ENCODE peak calls at places on chromosomes 5 and 9, in eight cellular contexts. G, X, Y, N, R, H, L and I are unnamed samples.

GRCh38 chr5:65624570-65625555 is at the start of the genes SHLD3 and TRAPPC13:
- DNase-seq in H (peak; percentile 81), X (peak; percentile 55), R (peak; percentile 79), L (peak; percentile 84), N (peak; percentile 60), Y (peak; percentile 85), G (peak; percentile 88), I (peak; percentile 61)

GRCh38 chr9:27247756-27248155 is 49.2 kb downstream of the EQTN start:
- DNase-seq in H (peak; percentile 18), L (peak; percentile 56), G (no peak), Y (peak; percentile 43), X (peak; percentile 63), R (peak; percentile 43), N (no peak), I (peak; percentile 43)

GRCh38 chr9:133991964-133992779 is at the start of gene VAV2:
- DNase-seq in N (peak; percentile 75), R (peak; percentile 76), Y (peak; percentile 29), H (peak; percentile 77), L (peak; percentile 54), G (no peak), X (peak; percentile 63), I (no peak)

GRCh38 chr5:115599924-115600323 is 2.4 kb downstream of the TICAM2 start:
- DNase-seq in H (no peak), Y (no peak), N (no peak), L (no peak), G (no peak), X (no peak), R (no peak), I (no peak)

GRCh38 chr5:125349432-125349831 is 603.0 kb upstream of the ZNF608 start:
- DNase-seq in R (no peak), Y (no peak), X (no peak), N (no peak), L (no peak), H (no peak), G (no peak), I (no peak)

GRCh38 chr5:177984565-177985166 is 11.4 kb downstream of the PROP1 start:
- DNase-seq in H (no peak), N (no peak), Y (no peak), X (no peak), R (no peak), G (no peak), L (no peak), I (no peak)

GRCh38 chr5:14946813-14947640 is 75.4 kb upstream of the ANKH start:
- DNase-seq in R (no peak), G (no peak), H (no peak), L (peak; percentile 40), N (no peak), X (peak; percentile 75), Y (peak; percentile 37), I (no peak)

GRCh38 chr5:113095831-113096230 is 119.2 kb downstream of the DCP2 start:
- DNase-seq in Y (no peak), X (no peak), G (no peak), N (no peak), R (no peak), L (no peak), H (no peak), I (no peak)

GRCh38 chr5:100846722-100847121 is 56.4 kb downstream of the ST8SIA4 start:
- DNase-seq in R (no peak), H (no peak), X (no peak), Y (no peak), L (no peak), N (no peak), G (no peak), I (no peak)

GRCh38 chr5:61878471-61878870 is 427.5 kb upstream of the KIF2A start:
- DNase-seq in X (no peak), G (no peak), Y (no peak), L (peak; percentile 29), H (no peak), N (no peak), R (no peak), I (no peak)

GRCh38 chr9:133203506-133204075 is 5.5 kb downstream of the OBP2B start:
- DNase-seq in L (no peak), Y (no peak), X (no peak), H (no peak), N (no peak), G (no peak), R (no peak), I (no peak)

GRCh38 chr5:98816574-98817222 is 43.2 kb downstream of the RGMB start:
- DNase-seq in H (peak; percentile 21), R (no peak), X (no peak), N (no peak), G (no peak), L (no peak), Y (no peak), I (no peak)

GRCh38 chr9:6408320-6408719 is 4.7 kb upstream of the UHRF2 start:
- DNase-seq in H (no peak), R (no peak), G (no peak), L (no peak), N (no peak), Y (no peak), X (no peak), I (no peak)

GRCh38 chr5:98454904-98455303 is 318.6 kb upstream of the RGMB start:
- DNase-seq in H (no peak), G (no peak), X (peak; percentile 97), N (no peak), Y (peak; percentile 0), L (peak; percentile 88), R (no peak), I (no peak)

GRCh38 chr5:98905857-98906688 is 22.7 kb downstream of the CHD1 start:
- DNase-seq in Y (no peak), L (peak; percentile 32), H (no peak), R (no peak), N (no peak), X (peak; percentile 83), G (no peak), I (no peak)

GRCh38 chr5:72255237-72255636 is 64.8 kb downstream of the MRPS27 start:
- DNase-seq in X (no peak), L (no peak), G (no peak), H (no peak), N (no peak), R (no peak), Y (no peak), I (no peak)

GRCh38 chr5:40480392-40480791 is 199.3 kb upstream of the PTGER4 start:
- DNase-seq in Y (no peak), H (no peak), X (no peak), N (no peak), L (no peak), G (no peak), R (no peak), I (no peak)

GRCh38 chr9:5630038-5630507 is 1.2 kb downstream of the RIC1 start:
- DNase-seq in R (no peak), G (no peak), X (peak; percentile 29), H (no peak), Y (no peak), N (no peak), L (peak; percentile 53), I (no peak)

GRCh38 chr9:78296208-78296892 is 575 bp upstream of the PSAT1 start:
- DNase-seq in Y (no peak), L (peak; percentile 15), H (peak; percentile 55), X (peak; percentile 58), G (peak; percentile 59), R (no peak), N (peak; percentile 42), I (no peak)

GRCh38 chr9:34197756-34198711 is 19.2 kb downstream of the UBAP1 start:
- DNase-seq in Y (no peak), R (no peak), N (no peak), L (peak; percentile 38), G (no peak), H (no peak), X (no peak), I (peak; percentile 55)

GRCh38 chr9:33249087-33249657 is 9.2 kb downstream of the SPINK4 start:
- DNase-seq in Y (no peak), N (no peak), H (no peak), L (no peak), R (no peak), G (no peak), X (no peak), I (no peak)

GRCh38 chr5:88660326-88660946 is 222.5 kb downstream of the MEF2C start:
- DNase-seq in H (no peak), R (peak; percentile 67), G (no peak), L (peak; percentile 49), Y (peak; percentile 8), X (peak; percentile 81), N (no peak), I (no peak)
- H3K4me3 ChIP-seq in H (peak overlapping the region; percentile 50), R (peak overlapping the region; percentile 52), G (peak overlapping the region; percentile 58), L (peak overlapping the region; percentile 40), Y (peak overlapping the region; percentile 50), X (peak overlapping the region; percentile 73), N (peak overlapping the region; percentile 34), I (peak overlapping the region; percentile 38)

DNA sequence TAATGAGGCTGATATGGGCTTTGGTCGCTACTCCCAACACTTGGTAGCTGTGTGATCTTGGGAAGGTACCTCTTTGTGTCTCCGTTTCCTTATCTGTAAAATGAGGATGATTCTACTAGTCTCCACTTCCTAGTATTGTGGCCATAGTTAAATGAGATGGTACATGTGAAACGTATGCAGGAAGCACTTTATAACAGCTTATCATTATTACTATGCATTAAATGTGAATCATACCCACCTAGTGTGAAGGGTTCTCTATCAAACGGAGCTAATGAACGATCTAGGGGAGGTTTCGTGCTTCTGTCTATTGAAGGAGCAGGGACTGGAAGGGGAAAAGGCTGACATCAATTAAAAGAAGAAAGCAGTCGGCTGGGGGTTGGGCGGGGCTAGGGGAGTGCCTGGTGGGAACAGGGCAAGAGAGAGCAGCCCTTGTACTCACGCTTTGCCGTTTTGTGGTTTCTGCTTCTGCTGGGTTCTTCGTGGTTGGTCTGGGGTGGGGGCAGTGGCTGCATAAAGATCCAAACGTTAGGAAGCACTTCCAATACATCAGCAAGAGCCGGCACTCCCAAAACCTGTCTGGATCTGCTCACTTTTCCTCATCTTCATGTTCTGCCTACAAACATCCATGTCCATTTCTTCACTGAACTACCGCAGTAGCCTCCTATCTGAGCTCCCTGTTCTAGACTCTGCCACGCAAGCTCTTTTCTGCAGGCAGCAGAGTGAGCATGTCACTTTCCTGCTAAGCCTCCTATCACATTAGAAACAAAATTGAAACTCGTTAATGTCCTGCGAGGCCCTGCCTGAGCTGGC is 30.8 kb downstream of the LCP2 start:
- DNase-seq in L (no peak), G (no peak), R (no peak), Y (no peak), N (no peak), H (no peak), X (no peak), I (no peak)
- H3K27ac ChIP-seq in L (no peak overlapping the region), G (no peak overlapping the region), R (no peak overlapping the region), Y (no peak overlapping the region), N (no peak overlapping the region), H (no peak overlapping the region), X (no peak overlapping the region), I (no peak overlapping the region)

DNA sequence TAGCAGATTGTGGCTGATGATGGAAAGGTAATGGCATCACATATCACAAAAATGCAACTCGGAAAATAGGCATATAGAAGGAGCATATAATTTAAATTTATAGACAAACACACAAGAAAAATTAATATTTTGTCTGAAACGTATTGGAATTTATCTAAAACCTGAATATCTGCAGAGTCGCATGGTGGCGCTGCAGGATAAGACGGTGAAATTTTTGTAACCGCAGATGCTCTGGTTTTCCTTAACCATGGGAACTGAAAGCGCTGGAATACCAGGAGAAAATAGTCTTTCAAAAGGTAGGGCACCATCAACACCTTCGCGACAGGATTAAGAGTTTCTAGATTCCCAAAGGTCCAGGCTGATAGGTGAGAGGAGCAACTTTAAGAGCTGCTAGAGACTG is 11.0 kb downstream of the PCDHB14 start:
- DNase-seq in X (no peak), R (no peak), Y (no peak), H (no peak), L (peak; percentile 7), G (no peak), N (no peak), I (no peak)
- H3K4me3 ChIP-seq in X (no peak overlapping the region), R (peak overlapping the region; percentile 19), Y (no peak overlapping the region), H (peak overlapping the region; percentile 30), L (no peak overlapping the region), G (no peak overlapping the region), N (peak overlapping the region; percentile 44), I (no peak overlapping the region)

GRCh38 chr5:132071338-132071707 is 2.3 kb upstream of the CSF2 start:
- DNase-seq in X (no peak), R (no peak), L (no peak), G (no peak), N (no peak), Y (no peak), H (no peak), I (no peak)
- H3K27ac ChIP-seq in X (no peak overlapping the region), R (no peak overlapping the region), L (no peak overlapping the region), G (no peak overlapping the region), N (no peak overlapping the region), Y (no peak overlapping the region), H (no peak overlapping the region), I (no peak overlapping the region)